ENCODE peak calls at places on chromosomes 4 and X, in seven cellular contexts. One of them, this sample, is unnamed.
A peak's percentile ranks its signal among the peaks of the same experiment; 100 is the strongest.

GRCh38 chr4:182418054-182418734 is 175.0 kb downstream of the TENM3 start:
- DNase-seq in neuronal stem cell: no peak
- DNase-seq in H9: no peak
- DNase-seq in IMR-90: no peak
- DNase-seq in mesenchymal stem cell: no peak
- DNase-seq in H1: no peak
- DNase-seq in mesendoderm: no peak
- DNase-seq in this sample: no peak

GRCh38 chr4:147550626-147551250 is 66.5 kb upstream of the TMEM184C start:
- DNase-seq in H9: no peak
- DNase-seq in H1: no peak
- DNase-seq in mesendoderm: no peak
- DNase-seq in neuronal stem cell: no peak
- DNase-seq in mesenchymal stem cell: peak; percentile 61
- DNase-seq in IMR-90: peak; percentile 95
- DNase-seq in this sample: no peak

GRCh38 chr4:173367946-173368345 is 2.8 kb upstream of the SAP30 start:
- DNase-seq in mesendoderm: no peak
- DNase-seq in H9: no peak
- DNase-seq in IMR-90: peak; percentile 27
- DNase-seq in mesenchymal stem cell: no peak
- DNase-seq in H1: no peak
- DNase-seq in neuronal stem cell: no peak
- DNase-seq in this sample: no peak

GRCh38 chr4:143402776-143403550 is 66.3 kb downstream of the GAB1 start:
- DNase-seq in mesenchymal stem cell: peak; percentile 61
- DNase-seq in neuronal stem cell: no peak
- DNase-seq in mesendoderm: no peak
- DNase-seq in IMR-90: no peak
- DNase-seq in H1: no peak
- DNase-seq in H9: no peak
- DNase-seq in this sample: peak; percentile 25

GRCh38 chrX:87583679-87584078 is 66.1 kb downstream of the KLHL4 start:
- DNase-seq in H9: peak; percentile 66
- DNase-seq in neuronal stem cell: no peak
- DNase-seq in mesendoderm: peak; percentile 62
- DNase-seq in IMR-90: peak; percentile 10
- DNase-seq in H1: peak; percentile 5
- DNase-seq in mesenchymal stem cell: peak; percentile 7
- DNase-seq in this sample: peak; percentile 0

GRCh38 chrX:45697591-45697990 is 496.9 kb upstream of the DIPK2B start:
- DNase-seq in neuronal stem cell: no peak
- DNase-seq in H9: no peak
- DNase-seq in IMR-90: peak; percentile 90
- DNase-seq in H1: no peak
- DNase-seq in mesenchymal stem cell: peak; percentile 72
- DNase-seq in mesendoderm: no peak
- DNase-seq in this sample: no peak

GRCh38 chr4:25406081-25406692 is 29.1 kb downstream of the ANAPC4 start:
- DNase-seq in H9: no peak
- DNase-seq in IMR-90: peak; percentile 77
- DNase-seq in mesendoderm: no peak
- DNase-seq in H1: no peak
- DNase-seq in neuronal stem cell: no peak
- DNase-seq in mesenchymal stem cell: no peak
- DNase-seq in this sample: no peak

GRCh38 chrX:43971966-43972961 is 926 bp downstream of the NDP start:
- DNase-seq in IMR-90: peak; percentile 39
- DNase-seq in neuronal stem cell: no peak
- DNase-seq in H1: no peak
- DNase-seq in mesendoderm: no peak
- DNase-seq in H9: no peak
- DNase-seq in mesenchymal stem cell: no peak
- DNase-seq in this sample: no peak

GRCh38 chr4:19478791-19479190 is 772.9 kb upstream of the SLIT2 start:
- DNase-seq in H1: no peak
- DNase-seq in IMR-90: peak; percentile 81
- DNase-seq in H9: no peak
- DNase-seq in mesendoderm: no peak
- DNase-seq in neuronal stem cell: no peak
- DNase-seq in mesenchymal stem cell: peak; percentile 13
- DNase-seq in this sample: no peak

GRCh38 chr4:142846105-142846728 is at the start of gene INPP4B:
- DNase-seq in IMR-90: peak; percentile 65
- DNase-seq in neuronal stem cell: peak; percentile 47
- DNase-seq in H1: no peak
- DNase-seq in H9: peak; percentile 53
- DNase-seq in mesenchymal stem cell: peak; percentile 71
- DNase-seq in mesendoderm: peak; percentile 70
- DNase-seq in this sample: peak; percentile 4

GRCh38 chr4:52957220-52957686 is 95.1 kb downstream of the RASL11B start:
- DNase-seq in neuronal stem cell: peak; percentile 48
- DNase-seq in H1: no peak
- DNase-seq in mesenchymal stem cell: no peak
- DNase-seq in IMR-90: peak; percentile 58
- DNase-seq in H9: no peak
- DNase-seq in mesendoderm: no peak
- DNase-seq in this sample: no peak

GRCh38 chr4:78293348-78293747 is 236.2 kb downstream of the FRAS1 start:
- DNase-seq in IMR-90: peak; percentile 8
- DNase-seq in mesendoderm: no peak
- DNase-seq in H1: no peak
- DNase-seq in mesenchymal stem cell: no peak
- DNase-seq in neuronal stem cell: no peak
- DNase-seq in H9: no peak
- DNase-seq in this sample: no peak

GRCh38 chrX:103879339-103879738 is 47.3 kb upstream of the RAB9B start:
- DNase-seq in mesenchymal stem cell: peak; percentile 28
- DNase-seq in H9: no peak
- DNase-seq in IMR-90: peak; percentile 52
- DNase-seq in H1: no peak
- DNase-seq in neuronal stem cell: no peak
- DNase-seq in mesendoderm: peak; percentile 3
- DNase-seq in this sample: peak; percentile 22

GRCh38 chrX:44019911-44020310 is 46.7 kb upstream of the NDP start:
- DNase-seq in H1: no peak
- DNase-seq in neuronal stem cell: no peak
- DNase-seq in H9: no peak
- DNase-seq in mesendoderm: no peak
- DNase-seq in mesenchymal stem cell: no peak
- DNase-seq in IMR-90: no peak
- DNase-seq in this sample: no peak

GRCh38 chr4:73172166-73172565 is 86.4 kb downstream of the ANKRD17 start:
- DNase-seq in neuronal stem cell: no peak
- DNase-seq in mesenchymal stem cell: peak; percentile 33
- DNase-seq in IMR-90: peak; percentile 59
- DNase-seq in mesendoderm: no peak
- DNase-seq in H1: no peak
- DNase-seq in H9: no peak
- DNase-seq in this sample: no peak

GRCh38 chr4:45554423-45554822 is 569.4 kb downstream of the GABRG1 start:
- DNase-seq in neuronal stem cell: no peak
- DNase-seq in H1: no peak
- DNase-seq in mesenchymal stem cell: no peak
- DNase-seq in IMR-90: no peak
- DNase-seq in mesendoderm: no peak
- DNase-seq in H9: no peak
- DNase-seq in this sample: no peak

GRCh38 chr4:80577991-80578390 is 242.5 kb downstream of the CFAP299 start:
- DNase-seq in mesenchymal stem cell: no peak
- DNase-seq in H9: no peak
- DNase-seq in IMR-90: no peak
- DNase-seq in neuronal stem cell: no peak
- DNase-seq in H1: no peak
- DNase-seq in mesendoderm: no peak
- DNase-seq in this sample: no peak

GRCh38 chrX:130885996-130886395 is 17.0 kb downstream of the ENOX2 start:
- DNase-seq in H9: no peak
- DNase-seq in mesenchymal stem cell: no peak
- DNase-seq in IMR-90: no peak
- DNase-seq in mesendoderm: no peak
- DNase-seq in H1: no peak
- DNase-seq in neuronal stem cell: no peak
- DNase-seq in this sample: no peak

GRCh38 chr4:142405021-142405991 is 440.8 kb downstream of the INPP4B start:
- DNase-seq in H9: peak; percentile 30
- DNase-seq in mesenchymal stem cell: peak; percentile 79
- DNase-seq in IMR-90: peak; percentile 68
- DNase-seq in mesendoderm: peak; percentile 68
- DNase-seq in neuronal stem cell: peak; percentile 15
- DNase-seq in H1: no peak
- DNase-seq in this sample: peak; percentile 14

GRCh38 chr4:77156912-77157858 is at the start of gene CCNG2:
- DNase-seq in mesendoderm: peak; percentile 66
- DNase-seq in H1: peak; percentile 84
- DNase-seq in IMR-90: peak; percentile 94
- DNase-seq in mesenchymal stem cell: peak; percentile 97
- DNase-seq in neuronal stem cell: no peak
- DNase-seq in H9: peak; percentile 93
- DNase-seq in this sample: peak; percentile 78

GRCh38 chr4:57078685-57079521 is 31.3 kb downstream of the IGFBP7 start:
- DNase-seq in mesendoderm: peak; percentile 94
- DNase-seq in mesenchymal stem cell: peak; percentile 71
- DNase-seq in neuronal stem cell: peak; percentile 11
- DNase-seq in IMR-90: no peak
- DNase-seq in H1: no peak
- DNase-seq in H9: peak; percentile 80
- DNase-seq in this sample: peak; percentile 58

DNA sequence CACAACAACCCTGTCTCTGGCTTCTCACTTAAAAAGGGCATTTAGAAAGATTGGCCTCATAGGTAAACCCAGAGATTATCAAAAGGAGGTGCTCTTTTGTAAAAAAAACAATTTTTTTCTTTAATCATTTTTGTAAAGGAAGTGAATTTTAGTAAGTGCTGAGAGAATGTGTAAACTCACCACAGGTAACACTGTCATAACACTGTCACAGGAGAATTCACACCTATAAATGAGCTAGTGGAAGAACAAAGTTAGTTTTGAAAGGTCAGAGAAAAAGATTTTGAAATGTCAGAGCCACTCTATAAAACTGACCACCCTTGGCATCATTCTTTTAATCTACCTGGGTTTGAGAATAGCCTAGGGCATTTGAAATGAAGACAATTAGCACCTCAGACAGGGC is 3.3 kb upstream of the SH2D1A start:
- DNase-seq in mesenchymal stem cell: no peak
- DNase-seq in H1: no peak
- DNase-seq in neuronal stem cell: no peak
- DNase-seq in mesendoderm: peak; percentile 8
- DNase-seq in IMR-90: no peak
- DNase-seq in H9: no peak
- DNase-seq in this sample: no peak
- H2BK5ac ChIP-seq in mesenchymal stem cell: no peak overlapping the region
- H2BK5ac ChIP-seq in H1: no peak overlapping the region
- H2BK5ac ChIP-seq in neuronal stem cell: no peak overlapping the region
- H2BK5ac ChIP-seq in mesendoderm: no peak overlapping the region
- H2BK5ac ChIP-seq in IMR-90: no peak overlapping the region
- H2BK5ac ChIP-seq in H9: no peak overlapping the region
- H2BK5ac ChIP-seq in this sample: no peak overlapping the region

GRCh38 chrX:19670321-19670750 is 155.0 kb upstream of the MAP3K15 start:
- DNase-seq in H9: no peak
- DNase-seq in H1: no peak
- DNase-seq in IMR-90: peak; percentile 38
- DNase-seq in mesenchymal stem cell: peak; percentile 76
- DNase-seq in neuronal stem cell: no peak
- DNase-seq in mesendoderm: no peak
- DNase-seq in this sample: peak; percentile 79

GRCh38 chrX:19672211-19672814 is 157.0 kb upstream of the MAP3K15 start:
- DNase-seq in neuronal stem cell: no peak
- DNase-seq in mesenchymal stem cell: no peak
- DNase-seq in H9: no peak
- DNase-seq in IMR-90: no peak
- DNase-seq in H1: no peak
- DNase-seq in mesendoderm: no peak
- DNase-seq in this sample: peak; percentile 32

GRCh38 chrX:19674041-19674769 is 158.9 kb upstream of the MAP3K15 start:
- DNase-seq in H9: no peak
- DNase-seq in mesendoderm: no peak
- DNase-seq in mesenchymal stem cell: no peak
- DNase-seq in IMR-90: no peak
- DNase-seq in H1: no peak
- DNase-seq in neuronal stem cell: no peak
- DNase-seq in this sample: no peak

GRCh38 chrX:19673334-19674040 is 158.2 kb upstream of the MAP3K15 start:
- DNase-seq in neuronal stem cell: no peak
- DNase-seq in H1: no peak
- DNase-seq in H9: no peak
- DNase-seq in IMR-90: peak; percentile 95
- DNase-seq in mesenchymal stem cell: peak; percentile 91
- DNase-seq in mesendoderm: peak; percentile 60
- DNase-seq in this sample: peak; percentile 38

GRCh38 chrX:19670854-19671620 is 155.7 kb upstream of the MAP3K15 start:
- DNase-seq in neuronal stem cell: peak; percentile 11
- DNase-seq in IMR-90: peak; percentile 79
- DNase-seq in mesendoderm: peak; percentile 82
- DNase-seq in H9: peak; percentile 27
- DNase-seq in mesenchymal stem cell: peak; percentile 87
- DNase-seq in H1: no peak
- DNase-seq in this sample: no peak
- H3K27ac ChIP-seq in neuronal stem cell: no peak overlapping the region
- H3K27ac ChIP-seq in IMR-90: peak overlapping the region; percentile 76
- H3K27ac ChIP-seq in mesendoderm: no peak overlapping the region
- H3K27ac ChIP-seq in H9: no peak overlapping the region
- H3K27ac ChIP-seq in mesenchymal stem cell: peak overlapping the region; percentile 83
- H3K27ac ChIP-seq in H1: no peak overlapping the region
- H3K27ac ChIP-seq in this sample: peak overlapping the region; percentile 67

DNA sequence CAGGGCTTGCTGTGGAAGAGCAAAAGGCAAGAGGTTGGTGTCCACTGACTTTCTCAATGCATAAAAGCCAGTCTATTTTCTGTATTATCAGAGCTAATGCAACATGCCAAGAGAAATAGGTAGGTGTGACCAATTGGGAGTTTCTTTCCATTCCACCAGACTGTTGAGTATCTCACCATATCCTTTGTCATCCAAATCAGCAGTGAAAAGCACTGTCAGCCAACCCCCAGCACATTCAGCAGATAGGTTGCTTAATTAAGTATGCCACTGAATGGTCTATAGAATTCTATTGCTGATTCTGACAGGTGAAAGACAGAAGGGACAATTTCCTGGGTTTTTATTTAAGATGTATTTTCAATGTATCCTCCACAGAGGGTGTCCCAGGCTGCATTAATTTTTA is 139.8 kb downstream of the HS6ST2 start:
- DNase-seq in IMR-90: no peak
- DNase-seq in mesendoderm: no peak
- DNase-seq in H1: no peak
- DNase-seq in neuronal stem cell: no peak
- DNase-seq in H9: no peak
- DNase-seq in mesenchymal stem cell: no peak
- DNase-seq in this sample: no peak
- H2BK5ac ChIP-seq in IMR-90: no peak overlapping the region
- H2BK5ac ChIP-seq in mesendoderm: no peak overlapping the region
- H2BK5ac ChIP-seq in H1: no peak overlapping the region
- H2BK5ac ChIP-seq in neuronal stem cell: no peak overlapping the region
- H2BK5ac ChIP-seq in H9: no peak overlapping the region
- H2BK5ac ChIP-seq in mesenchymal stem cell: no peak overlapping the region
- H2BK5ac ChIP-seq in this sample: no peak overlapping the region

DNA sequence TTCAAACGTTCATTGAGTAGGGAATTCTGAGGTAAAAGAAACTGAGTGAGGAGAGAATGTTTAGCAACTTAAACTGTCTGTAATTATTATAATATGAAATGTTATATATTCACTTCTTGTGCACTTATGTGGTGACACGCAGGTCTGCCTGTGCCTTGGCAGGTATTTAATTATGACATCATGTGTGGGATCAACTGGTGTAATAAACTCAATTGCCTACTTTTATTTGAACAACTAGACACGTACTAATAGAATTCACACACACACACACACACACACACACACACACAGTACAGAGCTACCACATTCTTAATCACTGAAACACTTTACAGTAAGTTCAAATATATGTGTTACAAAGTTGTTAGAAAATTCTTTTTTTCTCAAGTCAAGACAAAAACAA is 20.7 kb upstream of the SLC25A31 start:
- DNase-seq in H1: no peak
- DNase-seq in mesendoderm: no peak
- DNase-seq in neuronal stem cell: no peak
- DNase-seq in IMR-90: no peak
- DNase-seq in mesenchymal stem cell: no peak
- DNase-seq in H9: no peak
- DNase-seq in this sample: no peak
- H3K27ac ChIP-seq in H1: no peak overlapping the region
- H3K27ac ChIP-seq in mesendoderm: no peak overlapping the region
- H3K27ac ChIP-seq in neuronal stem cell: no peak overlapping the region
- H3K27ac ChIP-seq in IMR-90: no peak overlapping the region
- H3K27ac ChIP-seq in mesenchymal stem cell: no peak overlapping the region
- H3K27ac ChIP-seq in H9: no peak overlapping the region
- H3K27ac ChIP-seq in this sample: no peak overlapping the region